ENCODE peak calls at places on chromosomes 1 and 21, in ten cellular contexts. B is HTR-8/SVneo; M is cardiac fibroblast; D is HL-60; G is body of pancreas; L is GM13977; H is neuronal stem cell; Z is activated T-helper 2 cell treated with anti-CD3 and anti-CD28 coated beads, Interferon-gamma antibody, Interleukin-2, Interleukin-4, amounts not matched to agents 10 μg/mL and 5 μg/mL and 100 μg/mL, durations not matched to agents 14 hours and 24 hours and 36 hours; U is HEK293T; P is RWPE1. K is an unnamed sample.

GRCh38 chr1:21764615-21765423 is 18.1 kb downstream of the USP48 start:
- DNase-seq in B (peak), M (peak), D (no peak), G (peak), L (no peak), H (peak), Z (no peak), U (no peak), P (peak), K (peak)

GRCh38 chr1:151988405-151988851 is 5.2 kb downstream of the S100A10 start:
- DNase-seq in B (peak), M (peak), D (no peak), G (no peak), L (no peak), H (no peak), Z (no peak), U (no peak), P (peak), K (peak)

GRCh38 chr1:160578175-160578693 is 1.1 kb downstream of the CD84 start:
- DNase-seq in B (no peak), M (no peak), D (peak), G (no peak), L (no peak), H (no peak), Z (no peak), U (no peak), P (no peak), K (no peak)

GRCh38 chr21:31913191-31913608 is 40.4 kb downstream of the HUNK start:
- DNase-seq in B (no peak), M (no peak), D (no peak), G (no peak), L (no peak), H (no peak), Z (no peak), U (no peak), P (no peak), K (no peak)

GRCh38 chr1:198498881-198499280 is 41.6 kb downstream of the ATP6V1G3 start:
- DNase-seq in B (no peak), M (no peak), D (no peak), G (no peak), L (no peak), H (no peak), Z (no peak), U (no peak), P (peak), K (no peak)

GRCh38 chr1:160800645-160801408 is 4.9 kb downstream of the LY9 start:
- DNase-seq in B (no peak), M (no peak), D (no peak), G (no peak), L (no peak), H (no peak), Z (no peak), U (no peak), P (no peak), K (no peak)

GRCh38 chr1:222880586-222880985 is 65.7 kb downstream of the DISP1 start:
- DNase-seq in B (peak), M (peak), D (no peak), G (no peak), L (no peak), H (no peak), Z (no peak), U (no peak), P (peak), K (peak)

GRCh38 chr1:119611701-119612113 is 36.4 kb downstream of the ZNF697 start:
- DNase-seq in B (peak), M (peak), D (peak), G (peak), L (peak), H (peak), Z (peak), U (peak), P (peak), K (peak)

GRCh38 chr1:216528816-216529215 is 105.6 kb upstream of the USH2A start:
- DNase-seq in B (no peak), M (no peak), D (no peak), G (peak), L (peak), H (no peak), Z (no peak), U (no peak), P (no peak), K (no peak)

K was measured in endothelial cell of umbilical vein.